ENCODE peak calls at places on chromosomes 7 and 10, in eight cellular contexts. One of them, this sample, is unnamed.

GRCh38 chr10:47408606-47409005 is 24.5 kb upstream of the ZNF488 start:
- DNase-seq in AG08396: no peak
- DNase-seq in NCI-H82: no peak
- DNase-seq in NCI-H526 treated with DMSO at 0.1 percent for 48 hours: no peak
- DNase-seq in stromal cell of bone marrow: no peak
- DNase-seq in esophagus muscularis mucosa: peak; percentile 21
- DNase-seq in NCI-H2029: no peak
- DNase-seq in SK-MEL-5: no peak
- DNase-seq in this sample: no peak

GRCh38 chr10:72234560-72235095 is 18.6 kb upstream of the ASCC1 start:
- DNase-seq in esophagus muscularis mucosa: no peak
- DNase-seq in SK-MEL-5: no peak
- DNase-seq in NCI-H526 treated with DMSO at 0.1 percent for 48 hours: no peak
- DNase-seq in NCI-H2029: no peak
- DNase-seq in AG08396: no peak
- DNase-seq in NCI-H82: peak; percentile 39
- DNase-seq in stromal cell of bone marrow: no peak
- DNase-seq in this sample: peak; percentile 35

GRCh38 chr10:103716206-103717160 is 138.9 kb downstream of the SH3PXD2A start:
- DNase-seq in AG08396: no peak
- DNase-seq in esophagus muscularis mucosa: no peak
- DNase-seq in stromal cell of bone marrow: no peak
- DNase-seq in NCI-H526 treated with DMSO at 0.1 percent for 48 hours: no peak
- DNase-seq in NCI-H82: no peak
- DNase-seq in SK-MEL-5: peak; percentile 52
- DNase-seq in NCI-H2029: no peak
- DNase-seq in this sample: no peak

GRCh38 chr10:3906511-3907111 is 121.6 kb upstream of the KLF6 start:
- DNase-seq in stromal cell of bone marrow: no peak
- DNase-seq in NCI-H526 treated with DMSO at 0.1 percent for 48 hours: peak; percentile 68
- DNase-seq in AG08396: peak; percentile 82
- DNase-seq in NCI-H82: no peak
- DNase-seq in SK-MEL-5: no peak
- DNase-seq in NCI-H2029: no peak
- DNase-seq in esophagus muscularis mucosa: no peak
- DNase-seq in this sample: no peak

GRCh38 chr10:126969310-126969709 is 64.1 kb downstream of the DOCK1 start:
- DNase-seq in NCI-H82: peak; percentile 39
- DNase-seq in esophagus muscularis mucosa: no peak
- DNase-seq in SK-MEL-5: peak; percentile 44
- DNase-seq in NCI-H2029: no peak
- DNase-seq in NCI-H526 treated with DMSO at 0.1 percent for 48 hours: peak; percentile 0
- DNase-seq in AG08396: no peak
- DNase-seq in stromal cell of bone marrow: no peak
- DNase-seq in this sample: peak; percentile 5

GRCh38 chr10:79102056-79102874 is 33.5 kb downstream of the ZMIZ1 start:
- DNase-seq in esophagus muscularis mucosa: no peak
- DNase-seq in stromal cell of bone marrow: no peak
- DNase-seq in NCI-H82: peak; percentile 87
- DNase-seq in NCI-H2029: no peak
- DNase-seq in SK-MEL-5: peak; percentile 15
- DNase-seq in NCI-H526 treated with DMSO at 0.1 percent for 48 hours: no peak
- DNase-seq in AG08396: peak; percentile 80
- DNase-seq in this sample: no peak

GRCh38 chr7:131027287-131027773 is 293.3 kb upstream of the KLF14 start:
- DNase-seq in NCI-H82: no peak
- DNase-seq in AG08396: peak; percentile 43
- DNase-seq in NCI-H526 treated with DMSO at 0.1 percent for 48 hours: no peak
- DNase-seq in stromal cell of bone marrow: no peak
- DNase-seq in NCI-H2029: no peak
- DNase-seq in esophagus muscularis mucosa: no peak
- DNase-seq in SK-MEL-5: peak; percentile 28
- DNase-seq in this sample: no peak

GRCh38 chr7:47035522-47035921 is 546.4 kb downstream of the TNS3 start:
- DNase-seq in NCI-H526 treated with DMSO at 0.1 percent for 48 hours: no peak
- DNase-seq in AG08396: no peak
- DNase-seq in esophagus muscularis mucosa: no peak
- DNase-seq in SK-MEL-5: no peak
- DNase-seq in NCI-H2029: no peak
- DNase-seq in stromal cell of bone marrow: no peak
- DNase-seq in NCI-H82: no peak
- DNase-seq in this sample: no peak

GRCh38 chr7:131231381-131232220 is 96.1 kb upstream of the MKLN1 start:
- DNase-seq in NCI-H82: no peak
- DNase-seq in NCI-H526 treated with DMSO at 0.1 percent for 48 hours: no peak
- DNase-seq in NCI-H2029: no peak
- DNase-seq in SK-MEL-5: no peak
- DNase-seq in esophagus muscularis mucosa: no peak
- DNase-seq in AG08396: peak; percentile 37
- DNase-seq in stromal cell of bone marrow: peak; percentile 44
- DNase-seq in this sample: no peak

GRCh38 chr10:121753726-121754476 is 155.7 kb upstream of the FGFR2 start:
- DNase-seq in AG08396: peak; percentile 28
- DNase-seq in esophagus muscularis mucosa: no peak
- DNase-seq in NCI-H82: peak; percentile 35
- DNase-seq in SK-MEL-5: peak; percentile 41
- DNase-seq in NCI-H526 treated with DMSO at 0.1 percent for 48 hours: no peak
- DNase-seq in stromal cell of bone marrow: peak; percentile 91
- DNase-seq in NCI-H2029: no peak
- DNase-seq in this sample: no peak

GRCh38 chr10:97731346-97732051 is 5.4 kb upstream of the ZFYVE27 start:
- DNase-seq in NCI-H82: peak; percentile 80
- DNase-seq in SK-MEL-5: peak; percentile 81
- DNase-seq in NCI-H526 treated with DMSO at 0.1 percent for 48 hours: peak; percentile 31
- DNase-seq in NCI-H2029: peak; percentile 53
- DNase-seq in AG08396: peak; percentile 56
- DNase-seq in esophagus muscularis mucosa: no peak
- DNase-seq in stromal cell of bone marrow: peak; percentile 63
- DNase-seq in this sample: peak; percentile 57

GRCh38 chr7:105682331-105683070 is 101.2 kb upstream of the EFCAB10 start:
- DNase-seq in esophagus muscularis mucosa: no peak
- DNase-seq in NCI-H2029: peak; percentile 87
- DNase-seq in SK-MEL-5: no peak
- DNase-seq in stromal cell of bone marrow: no peak
- DNase-seq in NCI-H82: no peak
- DNase-seq in AG08396: no peak
- DNase-seq in NCI-H526 treated with DMSO at 0.1 percent for 48 hours: no peak
- DNase-seq in this sample: peak; percentile 93

GRCh38 chr10:77165445-77166316 is 471.9 kb downstream of the KCNMA1 start:
- DNase-seq in esophagus muscularis mucosa: no peak
- DNase-seq in AG08396: peak; percentile 46
- DNase-seq in NCI-H526 treated with DMSO at 0.1 percent for 48 hours: peak; percentile 46
- DNase-seq in NCI-H2029: peak; percentile 16
- DNase-seq in NCI-H82: peak; percentile 83
- DNase-seq in SK-MEL-5: peak; percentile 73
- DNase-seq in stromal cell of bone marrow: peak; percentile 53
- DNase-seq in this sample: peak; percentile 69

GRCh38 chr7:85038466-85038865 is 148.4 kb downstream of the SEMA3D start:
- DNase-seq in SK-MEL-5: peak; percentile 75
- DNase-seq in stromal cell of bone marrow: no peak
- DNase-seq in AG08396: no peak
- DNase-seq in NCI-H2029: no peak
- DNase-seq in NCI-H526 treated with DMSO at 0.1 percent for 48 hours: no peak
- DNase-seq in NCI-H82: no peak
- DNase-seq in esophagus muscularis mucosa: no peak
- DNase-seq in this sample: no peak

GRCh38 chr10:50506861-50507573 is 116.7 kb downstream of the SGMS1 start:
- DNase-seq in AG08396: no peak
- DNase-seq in NCI-H526 treated with DMSO at 0.1 percent for 48 hours: no peak
- DNase-seq in stromal cell of bone marrow: no peak
- DNase-seq in esophagus muscularis mucosa: no peak
- DNase-seq in NCI-H2029: no peak
- DNase-seq in NCI-H82: no peak
- DNase-seq in SK-MEL-5: peak; percentile 64
- DNase-seq in this sample: no peak

GRCh38 chr10:15901889-15902288 is 41.6 kb upstream of the MINDY3 start:
- DNase-seq in NCI-H82: peak; percentile 45
- DNase-seq in esophagus muscularis mucosa: no peak
- DNase-seq in SK-MEL-5: no peak
- DNase-seq in stromal cell of bone marrow: no peak
- DNase-seq in NCI-H2029: no peak
- DNase-seq in AG08396: no peak
- DNase-seq in NCI-H526 treated with DMSO at 0.1 percent for 48 hours: no peak
- DNase-seq in this sample: no peak

GRCh38 chr7:5222861-5223411 is 32.9 kb downstream of the WIPI2 start:
- DNase-seq in AG08396: no peak
- DNase-seq in NCI-H2029: no peak
- DNase-seq in stromal cell of bone marrow: no peak
- DNase-seq in SK-MEL-5: no peak
- DNase-seq in esophagus muscularis mucosa: no peak
- DNase-seq in NCI-H82: no peak
- DNase-seq in NCI-H526 treated with DMSO at 0.1 percent for 48 hours: no peak
- DNase-seq in this sample: no peak

GRCh38 chr10:13056461-13057077 is 43.4 kb upstream of the OPTN start:
- DNase-seq in stromal cell of bone marrow: no peak
- DNase-seq in NCI-H526 treated with DMSO at 0.1 percent for 48 hours: peak; percentile 1
- DNase-seq in NCI-H82: peak; percentile 23
- DNase-seq in esophagus muscularis mucosa: no peak
- DNase-seq in NCI-H2029: no peak
- DNase-seq in AG08396: peak; percentile 31
- DNase-seq in SK-MEL-5: peak; percentile 53
- DNase-seq in this sample: peak; percentile 10

GRCh38 chr10:103854265-103854686 is 1.1 kb downstream of the SH3PXD2A start:
- DNase-seq in SK-MEL-5: no peak
- DNase-seq in AG08396: peak; percentile 36
- DNase-seq in esophagus muscularis mucosa: no peak
- DNase-seq in NCI-H2029: no peak
- DNase-seq in NCI-H82: peak; percentile 55
- DNase-seq in NCI-H526 treated with DMSO at 0.1 percent for 48 hours: no peak
- DNase-seq in stromal cell of bone marrow: no peak
- DNase-seq in this sample: no peak

GRCh38 chr7:133642907-133643306 is 390.0 kb downstream of the EXOC4 start:
- DNase-seq in stromal cell of bone marrow: no peak
- DNase-seq in NCI-H2029: no peak
- DNase-seq in SK-MEL-5: no peak
- DNase-seq in NCI-H82: no peak
- DNase-seq in esophagus muscularis mucosa: no peak
- DNase-seq in AG08396: no peak
- DNase-seq in NCI-H526 treated with DMSO at 0.1 percent for 48 hours: no peak
- DNase-seq in this sample: no peak

GRCh38 chr7:54664235-54665228 is 94.5 kb downstream of the SEC61G start:
- DNase-seq in AG08396: peak; percentile 69
- DNase-seq in stromal cell of bone marrow: no peak
- DNase-seq in esophagus muscularis mucosa: no peak
- DNase-seq in NCI-H526 treated with DMSO at 0.1 percent for 48 hours: no peak
- DNase-seq in SK-MEL-5: peak; percentile 33
- DNase-seq in NCI-H2029: peak; percentile 61
- DNase-seq in NCI-H82: peak; percentile 71
- DNase-seq in this sample: peak; percentile 62

GRCh38 chr7:91242097-91242846 is 22.0 kb upstream of the FZD1 start:
- DNase-seq in NCI-H82: peak; percentile 52
- DNase-seq in stromal cell of bone marrow: no peak
- DNase-seq in AG08396: no peak
- DNase-seq in NCI-H2029: no peak
- DNase-seq in esophagus muscularis mucosa: no peak
- DNase-seq in SK-MEL-5: no peak
- DNase-seq in NCI-H526 treated with DMSO at 0.1 percent for 48 hours: no peak
- DNase-seq in this sample: no peak

GRCh38 chr7:134502463-134502862 is 24.9 kb upstream of the AKR1B10 start:
- DNase-seq in AG08396: no peak
- DNase-seq in SK-MEL-5: peak; percentile 39
- DNase-seq in NCI-H526 treated with DMSO at 0.1 percent for 48 hours: no peak
- DNase-seq in NCI-H82: no peak
- DNase-seq in NCI-H2029: no peak
- DNase-seq in stromal cell of bone marrow: peak; percentile 81
- DNase-seq in esophagus muscularis mucosa: no peak
- DNase-seq in this sample: no peak

GRCh38 chr10:69160809-69161225 is 19.2 kb upstream of the SUPV3L1 start:
- DNase-seq in NCI-H526 treated with DMSO at 0.1 percent for 48 hours: no peak
- DNase-seq in NCI-H82: no peak
- DNase-seq in AG08396: peak; percentile 10
- DNase-seq in SK-MEL-5: no peak
- DNase-seq in NCI-H2029: no peak
- DNase-seq in esophagus muscularis mucosa: no peak
- DNase-seq in stromal cell of bone marrow: peak; percentile 1
- DNase-seq in this sample: no peak

GRCh38 chr10:127824826-127825225 is 67.9 kb downstream of the CLRN3 start:
- DNase-seq in SK-MEL-5: no peak
- DNase-seq in stromal cell of bone marrow: no peak
- DNase-seq in esophagus muscularis mucosa: no peak
- DNase-seq in NCI-H526 treated with DMSO at 0.1 percent for 48 hours: no peak
- DNase-seq in NCI-H82: peak; percentile 2
- DNase-seq in AG08396: no peak
- DNase-seq in NCI-H2029: no peak
- DNase-seq in this sample: no peak

GRCh38 chr10:35011771-35012191 is 78.4 kb downstream of the CUL2 start:
- DNase-seq in SK-MEL-5: peak; percentile 64
- DNase-seq in NCI-H82: no peak
- DNase-seq in NCI-H2029: no peak
- DNase-seq in NCI-H526 treated with DMSO at 0.1 percent for 48 hours: no peak
- DNase-seq in esophagus muscularis mucosa: no peak
- DNase-seq in AG08396: no peak
- DNase-seq in stromal cell of bone marrow: no peak
- DNase-seq in this sample: no peak